ENCODE peak calls at places on chromosomes 7 and 10, in five cellular contexts. M is GM12878, O is K562, Y is HCT116, R is HepG2. N is an unnamed sample.

GRCh38 chr10:113732966-113733365 is 18.5 kb upstream of the PLEKHS1 start:
- DNase-seq in M (no peak), O (no peak), R (no peak), Y (no peak), N (no peak)

GRCh38 chr10:109956454-109957091 is 33.3 kb upstream of the XPNPEP1 start:
- DNase-seq in M (no peak), Y (peak), R (peak), O (peak), N (peak)

GRCh38 chr10:47449102-47449978 is 34.6 kb downstream of the ANXA8 start:
- DNase-seq in Y (no peak), O (no peak), R (no peak), M (no peak), N (no peak)

GRCh38 chr10:52871191-52871843 is 98.7 kb upstream of the MBL2 start:
- DNase-seq in M (no peak), O (no peak), R (no peak), Y (no peak), N (no peak)

GRCh38 chr7:91251877-91252276 is 12.4 kb upstream of the FZD1 start:
- DNase-seq in Y (no peak), R (no peak), M (no peak), O (no peak), N (no peak)

GRCh38 chr7:40916811-40917210 is 782.0 kb downstream of the SUGCT start:
- DNase-seq in M (no peak), Y (no peak), O (no peak), R (no peak), N (no peak)

GRCh38 chr10:31318382-31318853 is 598 bp upstream of the ZEB1 start:
- DNase-seq in M (peak), O (peak), Y (peak), R (peak), N (peak)

GRCh38 chr7:157831901-157832810 is 495.4 kb downstream of the DNAJB6 start:
- DNase-seq in M (no peak), R (no peak), O (no peak), Y (no peak), N (no peak)

GRCh38 chr10:287029-287428 is 151.8 kb downstream of the ZMYND11 start:
- DNase-seq in M (no peak), R (no peak), Y (no peak), O (no peak), N (no peak)

DNA sequence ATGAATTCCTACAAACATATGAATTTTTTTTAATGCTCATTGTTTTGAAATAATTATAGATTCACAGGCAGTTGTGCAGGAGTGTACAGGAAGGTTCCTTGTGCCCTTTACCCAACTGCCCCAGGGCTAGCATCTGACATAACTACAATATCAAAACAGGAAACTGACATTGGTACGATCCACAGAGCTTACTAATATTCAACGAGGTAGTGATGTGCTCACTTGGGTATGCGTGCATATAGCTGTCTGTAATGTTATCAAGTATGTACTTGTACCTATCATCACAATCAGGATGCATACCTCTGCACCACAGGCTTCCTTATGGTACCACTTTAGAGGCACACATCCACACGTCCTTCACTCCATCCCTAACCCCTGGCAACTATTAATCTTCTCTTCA is 68.3 kb downstream of the BMS1 start:
- DNase-seq in Y (no peak), M (no peak), R (no peak), O (no peak), N (no peak)
- TF ChIP-seq CEBPB in Y (no peak), M (no peak), R (no peak), O (no peak), N (no peak)

DNA sequence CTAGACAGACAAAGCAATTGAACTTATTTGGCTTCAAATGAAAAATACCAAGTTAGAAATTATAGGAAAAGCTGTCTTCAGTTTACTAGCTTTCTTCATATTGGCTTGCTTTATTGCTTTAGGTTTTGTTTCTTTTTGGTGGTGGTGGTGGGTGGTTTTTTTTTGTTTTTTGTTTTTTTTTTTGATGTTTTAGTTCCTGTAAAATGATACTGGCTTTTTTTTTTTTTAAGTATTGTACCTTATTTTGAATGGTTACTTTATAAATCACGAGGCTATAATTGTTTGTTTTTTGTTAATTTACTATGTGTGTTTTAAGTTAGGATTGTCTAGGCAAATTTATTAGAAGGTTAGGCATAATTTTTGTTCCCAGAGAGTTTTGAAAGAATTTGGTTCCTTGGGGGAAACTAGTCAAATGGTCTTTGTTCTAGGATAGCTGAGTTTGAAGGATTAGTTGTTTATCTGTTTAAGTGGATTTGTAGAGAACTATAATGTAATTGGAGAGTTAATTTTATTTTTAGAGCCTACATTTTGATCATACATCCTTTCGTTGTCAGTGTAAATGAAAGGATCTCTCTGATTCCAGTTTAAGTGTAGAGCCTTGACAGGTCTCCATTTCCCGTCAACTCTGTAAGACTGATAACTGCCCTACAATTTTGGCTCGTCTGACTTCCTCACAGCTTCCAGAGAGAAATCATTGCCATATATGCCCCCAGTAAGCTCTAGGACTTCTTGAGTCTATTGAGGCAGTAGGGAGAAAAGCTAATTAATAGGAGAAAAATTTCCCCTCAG is 3.5 kb downstream of the KMT2E start:
- DNase-seq in M (no peak), R (no peak), O (no peak), Y (no peak), N (no peak)
- TF ChIP-seq REST in M (no peak), R (no peak), O (no peak), Y (no peak), N (peak)

DNA sequence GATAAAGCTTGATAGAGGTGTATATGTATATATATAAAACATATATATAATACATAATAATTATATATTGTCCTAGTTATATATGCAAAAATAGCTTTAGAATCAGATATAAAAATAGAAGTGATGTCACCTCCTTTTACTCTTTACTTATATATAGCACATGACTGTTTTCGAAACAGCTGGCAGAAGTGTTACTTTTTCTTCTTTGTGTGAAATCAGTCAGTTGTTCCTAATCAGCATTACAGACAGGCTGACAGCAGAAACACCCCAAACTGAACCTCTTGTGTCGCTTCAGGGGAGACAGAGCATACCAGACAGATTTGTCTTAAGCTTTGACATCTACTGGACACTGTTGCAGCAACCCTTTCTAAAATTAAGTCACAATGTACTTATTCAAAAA is 684.9 kb upstream of the CELF2 start:
- DNase-seq in M (no peak), O (no peak), Y (no peak), R (no peak), N (no peak)
- TF ChIP-seq CEBPB in M (no peak), O (no peak), Y (no peak), R (no peak), N (no peak)

GRCh38 chr7:143415696-143416095 is 7.0 kb upstream of the EPHA1 start:
- DNase-seq in O (no peak), R (no peak), Y (no peak), M (no peak), N (no peak)

GRCh38 chr7:143419880-143420279 is 11.2 kb upstream of the EPHA1 start:
- DNase-seq in M (no peak), R (no peak), O (no peak), Y (no peak), N (no peak)

GRCh38 chr7:143417734-143418378 is 9.2 kb upstream of the EPHA1 start:
- DNase-seq in O (no peak), M (no peak), Y (no peak), R (no peak), N (no peak)

GRCh38 chr7:143418681-143419458 is 10.2 kb upstream of the EPHA1 start:
- DNase-seq in O (no peak), R (no peak), M (no peak), Y (no peak), N (no peak)

DNA sequence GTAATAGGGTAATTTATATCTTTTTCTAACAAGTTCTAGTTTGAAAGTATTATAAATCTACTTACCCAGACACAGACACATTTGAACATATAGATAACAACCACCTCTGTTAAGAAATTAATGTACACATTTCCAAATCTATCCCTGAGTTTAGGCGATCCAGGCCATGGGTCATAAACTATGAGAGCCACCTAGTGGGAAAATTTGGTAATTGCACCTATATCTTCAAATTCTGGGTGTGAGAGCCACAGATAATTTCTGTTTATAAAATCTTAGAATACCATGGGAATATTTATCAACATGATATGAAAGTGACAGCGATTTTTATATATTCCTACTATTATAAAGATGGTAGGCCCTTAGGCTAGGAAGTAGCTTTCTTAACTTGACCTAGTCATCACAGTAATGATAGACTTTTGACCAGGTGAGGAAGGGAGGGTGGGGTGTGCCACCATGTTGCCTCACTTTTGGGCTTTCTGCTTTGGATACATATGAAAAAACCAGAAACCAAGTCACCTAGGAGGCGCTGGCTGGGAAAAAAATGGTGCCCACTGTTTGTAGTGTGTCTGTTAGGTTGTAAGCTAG is 8.0 kb upstream of the EPHA1 start:
- DNase-seq in O (peak), M (no peak), Y (peak), R (peak), N (peak)
- TF ChIP-seq REST in O (no peak), M (no peak), Y (no peak), R (no peak), N (no peak)

GRCh38 chr7:114502454-114503254 is 88.0 kb downstream of the FOXP2 start:
- DNase-seq in M (no peak), R (no peak), O (no peak), Y (no peak), N (no peak)

GRCh38 chr7:114508096-114508495 is 93.5 kb downstream of the FOXP2 start:
- DNase-seq in Y (no peak), O (no peak), M (no peak), R (no peak), N (no peak)

GRCh38 chr7:114504586-114504985 is 90.0 kb downstream of the FOXP2 start:
- DNase-seq in M (no peak), R (no peak), O (no peak), Y (no peak), N (no peak)
- TF ChIP-seq CEBPB in M (no peak), R (no peak), O (no peak), Y (no peak), N (no peak)

GRCh38 chr7:102028206-102028826 is 210.9 kb downstream of the CUX1 start:
- DNase-seq in M (no peak), R (no peak), O (no peak), Y (no peak), N (no peak)

GRCh38 chr7:102029616-102030015 is 212.2 kb downstream of the CUX1 start:
- DNase-seq in M (no peak), O (no peak), Y (no peak), R (no peak), N (no peak)

GRCh38 chr7:102021841-102022618 is 204.6 kb downstream of the CUX1 start:
- DNase-seq in M (no peak), Y (no peak), R (no peak), O (no peak), N (no peak)

GRCh38 chr7:102024005-102024768 is 206.8 kb downstream of the CUX1 start:
- DNase-seq in M (no peak), Y (no peak), R (peak), O (no peak), N (no peak)

GRCh38 chr7:102024769-102025391 is 207.5 kb downstream of the CUX1 start:
- DNase-seq in M (no peak), Y (no peak), O (no peak), R (peak), N (no peak)
- TF ChIP-seq REST in M (no peak), Y (no peak), O (no peak), R (peak), N (no peak)

GRCh38 chr7:44287488-44288380 is 37.7 kb downstream of the CAMK2B start:
- DNase-seq in R (no peak), Y (no peak), M (no peak), O (no peak), N (no peak)

GRCh38 chr7:44286618-44287487 is 38.5 kb downstream of the CAMK2B start:
- DNase-seq in Y (no peak), O (no peak), M (no peak), R (no peak), N (no peak)

GRCh38 chr7:44284881-44285541 is 40.4 kb downstream of the CAMK2B start:
- DNase-seq in R (no peak), Y (no peak), M (no peak), O (no peak), N (no peak)

GRCh38 chr7:44285561-44285960 is 39.8 kb downstream of the CAMK2B start:
- DNase-seq in Y (no peak), R (no peak), M (no peak), O (no peak), N (no peak)

DNA sequence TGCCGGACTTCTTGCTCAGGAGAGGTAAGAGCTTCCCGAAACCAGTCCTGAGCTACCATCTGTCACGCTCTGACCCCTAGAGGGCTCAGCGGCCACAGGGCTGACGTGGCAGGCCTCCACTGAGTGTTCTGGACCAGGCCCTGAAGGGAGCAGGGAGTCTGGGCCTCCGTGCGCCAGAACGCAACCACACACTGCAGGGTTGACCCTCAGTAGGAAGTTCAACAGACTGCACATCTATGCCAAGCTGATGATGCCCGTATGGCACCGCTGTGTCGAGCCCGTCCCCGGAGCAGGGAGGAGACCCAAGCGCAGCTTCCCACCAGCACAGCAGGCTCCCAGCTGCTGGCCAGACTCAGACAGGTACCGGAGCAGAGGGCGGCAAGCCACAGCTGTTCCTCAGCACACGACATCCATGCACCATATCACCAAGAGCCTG is 39.2 kb downstream of the CAMK2B start:
- DNase-seq in Y (no peak), M (no peak), R (no peak), O (no peak), N (no peak)
- TF ChIP-seq CEBPB in Y (no peak), M (no peak), R (no peak), O (no peak), N (no peak)